ENCODE peak calls at places on chromosomes 3 and 15, in six cellular contexts. One of them, this sample, is unnamed.

GRCh38 chr15:40430271-40430805 is 10.4 kb upstream of the BAHD1 start:
- DNase-seq in A549: peak
- DNase-seq in HFF-Myc: no peak
- DNase-seq in K562: peak
- DNase-seq in cardiac fibroblast: peak
- DNase-seq in stomach: no peak
- DNase-seq in this sample: no peak

GRCh38 chr3:194504146-194504545 is 17.3 kb upstream of the ATP13A3 start:
- DNase-seq in cardiac fibroblast: no peak
- DNase-seq in A549: no peak
- DNase-seq in HFF-Myc: no peak
- DNase-seq in K562: no peak
- DNase-seq in stomach: no peak
- DNase-seq in this sample: no peak

GRCh38 chr3:189981668-189982067 is 139.0 kb downstream of the P3H2 start:
- DNase-seq in cardiac fibroblast: peak
- DNase-seq in K562: no peak
- DNase-seq in A549: peak
- DNase-seq in HFF-Myc: peak
- DNase-seq in stomach: no peak
- DNase-seq in this sample: no peak

GRCh38 chr3:139811331-139811730 is 123.7 kb upstream of the CLSTN2 start:
- DNase-seq in cardiac fibroblast: no peak
- DNase-seq in stomach: no peak
- DNase-seq in A549: no peak
- DNase-seq in K562: no peak
- DNase-seq in HFF-Myc: no peak
- DNase-seq in this sample: no peak

GRCh38 chr15:81293728-81294500 is 30.0 kb downstream of the STARD5 start:
- DNase-seq in HFF-Myc: no peak
- DNase-seq in stomach: peak
- DNase-seq in cardiac fibroblast: no peak
- DNase-seq in K562: no peak
- DNase-seq in A549: no peak
- DNase-seq in this sample: no peak

GRCh38 chr3:42758126-42758525 is 14.9 kb downstream of the CCDC13 start:
- DNase-seq in HFF-Myc: no peak
- DNase-seq in K562: no peak
- DNase-seq in A549: no peak
- DNase-seq in stomach: no peak
- DNase-seq in cardiac fibroblast: no peak
- DNase-seq in this sample: no peak

GRCh38 chr15:80999623-81000036 is 1.1 kb upstream of the TLNRD1 start:
- DNase-seq in cardiac fibroblast: no peak
- DNase-seq in A549: no peak
- DNase-seq in K562: peak
- DNase-seq in HFF-Myc: no peak
- DNase-seq in stomach: peak
- DNase-seq in this sample: no peak

GRCh38 chr3:23612296-23612891 is 193.4 kb upstream of the UBE2E1 start:
- DNase-seq in stomach: no peak
- DNase-seq in cardiac fibroblast: peak
- DNase-seq in K562: no peak
- DNase-seq in HFF-Myc: no peak
- DNase-seq in A549: peak
- DNase-seq in this sample: no peak

GRCh38 chr3:179098388-179099077 is 26.9 kb upstream of the ZMAT3 start:
- DNase-seq in A549: no peak
- DNase-seq in HFF-Myc: no peak
- DNase-seq in stomach: no peak
- DNase-seq in K562: peak
- DNase-seq in cardiac fibroblast: peak
- DNase-seq in this sample: no peak

GRCh38 chr15:90209591-90209990 is 8.5 kb downstream of the SEMA4B start:
- DNase-seq in K562: no peak
- DNase-seq in stomach: no peak
- DNase-seq in A549: no peak
- DNase-seq in HFF-Myc: no peak
- DNase-seq in cardiac fibroblast: peak
- DNase-seq in this sample: no peak

GRCh38 chr15:91853501-91853967 is at the start of gene SLCO3A1:
- DNase-seq in A549: peak
- DNase-seq in HFF-Myc: no peak
- DNase-seq in stomach: peak
- DNase-seq in cardiac fibroblast: peak
- DNase-seq in K562: peak
- DNase-seq in this sample: peak

GRCh38 chr3:21274000-21274671 is 476.9 kb downstream of the ZNF385D start:
- DNase-seq in K562: no peak
- DNase-seq in HFF-Myc: no peak
- DNase-seq in cardiac fibroblast: peak
- DNase-seq in A549: no peak
- DNase-seq in stomach: no peak
- DNase-seq in this sample: no peak

DNA sequence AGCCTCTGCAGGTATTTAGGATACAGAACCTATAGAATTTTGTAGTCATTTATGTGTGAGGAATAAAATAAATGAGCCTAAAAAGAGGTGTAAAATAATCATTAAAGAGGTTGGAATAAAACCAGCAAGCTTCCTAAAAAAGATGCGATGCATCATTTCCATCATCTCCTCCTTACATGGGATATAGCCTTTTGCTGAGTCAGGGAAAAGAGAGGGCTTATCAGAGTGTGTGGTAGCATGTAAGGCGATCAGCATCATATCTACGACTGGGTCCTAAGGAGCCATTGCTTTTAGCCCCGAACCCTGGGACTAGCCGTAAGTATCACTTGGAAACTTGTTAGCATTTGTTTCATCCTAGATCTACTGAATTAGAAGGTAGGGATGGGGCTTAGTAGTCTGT is 94.9 kb downstream of the DTWD1 start:
- DNase-seq in stomach: no peak
- DNase-seq in HFF-Myc: no peak
- DNase-seq in K562: no peak
- DNase-seq in cardiac fibroblast: no peak
- DNase-seq in A549: no peak
- DNase-seq in this sample: no peak
- TF ChIP-seq CTCF in stomach: no peak
- TF ChIP-seq CTCF in HFF-Myc: no peak
- TF ChIP-seq CTCF in K562: no peak
- TF ChIP-seq CTCF in cardiac fibroblast: no peak
- TF ChIP-seq CTCF in A549: no peak
- TF ChIP-seq CTCF in this sample: no peak

DNA sequence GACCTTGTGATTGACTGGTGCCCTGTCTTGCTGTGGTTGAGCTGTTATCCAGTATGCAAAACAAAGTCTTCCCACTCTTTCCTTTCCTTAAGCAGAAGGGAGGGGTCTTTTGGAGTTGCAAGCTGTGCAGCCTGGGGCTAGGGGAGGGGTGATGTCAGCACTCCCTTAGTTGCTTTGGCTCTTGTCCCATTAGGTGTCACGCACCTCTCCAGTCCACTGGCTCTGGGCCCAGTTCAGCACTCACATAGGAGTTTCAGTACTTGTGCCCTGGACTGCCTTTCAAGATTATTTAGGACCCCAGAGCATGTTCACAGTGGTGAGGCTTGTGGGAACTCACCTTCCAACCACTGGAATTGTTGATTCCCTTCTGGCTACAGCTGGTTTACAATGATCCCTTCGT is 238.6 kb downstream of the DOCK3 start:
- DNase-seq in cardiac fibroblast: no peak
- DNase-seq in HFF-Myc: no peak
- DNase-seq in stomach: peak
- DNase-seq in A549: no peak
- DNase-seq in K562: no peak
- DNase-seq in this sample: no peak
- TF ChIP-seq CTCF in cardiac fibroblast: no peak
- TF ChIP-seq CTCF in HFF-Myc: no peak
- TF ChIP-seq CTCF in stomach: no peak
- TF ChIP-seq CTCF in A549: no peak
- TF ChIP-seq CTCF in K562: no peak
- TF ChIP-seq CTCF in this sample: no peak

DNA sequence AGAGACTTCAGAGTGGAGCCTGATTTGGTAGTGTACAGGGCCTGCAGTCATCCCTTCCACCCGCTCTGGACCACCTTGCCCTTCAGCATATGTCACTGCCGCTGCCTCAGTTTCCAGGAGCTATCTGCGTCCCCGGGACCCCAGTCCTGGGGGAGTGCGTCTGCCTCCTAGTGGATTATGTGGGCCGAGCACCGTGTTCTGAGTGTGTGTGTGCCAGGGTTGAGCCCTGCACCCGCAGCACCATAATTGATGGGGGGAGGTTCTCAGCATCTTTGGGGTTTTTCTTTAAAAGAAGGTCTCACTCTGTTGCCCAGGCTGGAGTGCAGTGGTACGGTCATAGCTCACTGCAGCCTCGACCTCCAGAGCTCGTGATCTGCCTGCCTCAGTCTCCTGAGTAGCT is 33.6 kb downstream of the CD276 start:
- DNase-seq in HFF-Myc: no peak
- DNase-seq in K562: no peak
- DNase-seq in stomach: no peak
- DNase-seq in A549: no peak
- DNase-seq in cardiac fibroblast: no peak
- DNase-seq in this sample: no peak
- TF ChIP-seq CTCF in HFF-Myc: peak
- TF ChIP-seq CTCF in K562: no peak
- TF ChIP-seq CTCF in stomach: no peak
- TF ChIP-seq CTCF in A549: no peak
- TF ChIP-seq CTCF in cardiac fibroblast: peak
- TF ChIP-seq CTCF in this sample: peak

GRCh38 chr15:83498374-83498773 is 51.2 kb downstream of the SH3GL3 start:
- DNase-seq in cardiac fibroblast: no peak
- DNase-seq in HFF-Myc: no peak
- DNase-seq in A549: no peak
- DNase-seq in stomach: no peak
- DNase-seq in K562: no peak
- DNase-seq in this sample: no peak
- TF ChIP-seq CTCF in cardiac fibroblast: no peak
- TF ChIP-seq CTCF in HFF-Myc: no peak
- TF ChIP-seq CTCF in A549: no peak
- TF ChIP-seq CTCF in stomach: no peak
- TF ChIP-seq CTCF in K562: no peak
- TF ChIP-seq CTCF in this sample: no peak

GRCh38 chr3:58288011-58288728 is 17.9 kb upstream of the RPP14 start:
- DNase-seq in cardiac fibroblast: no peak
- DNase-seq in stomach: no peak
- DNase-seq in K562: peak
- DNase-seq in A549: peak
- DNase-seq in HFF-Myc: no peak
- DNase-seq in this sample: no peak
- TF ChIP-seq CTCF in cardiac fibroblast: peak
- TF ChIP-seq CTCF in stomach: no peak
- TF ChIP-seq CTCF in K562: no peak
- TF ChIP-seq CTCF in A549: no peak
- TF ChIP-seq CTCF in HFF-Myc: peak
- TF ChIP-seq CTCF in this sample: peak

DNA sequence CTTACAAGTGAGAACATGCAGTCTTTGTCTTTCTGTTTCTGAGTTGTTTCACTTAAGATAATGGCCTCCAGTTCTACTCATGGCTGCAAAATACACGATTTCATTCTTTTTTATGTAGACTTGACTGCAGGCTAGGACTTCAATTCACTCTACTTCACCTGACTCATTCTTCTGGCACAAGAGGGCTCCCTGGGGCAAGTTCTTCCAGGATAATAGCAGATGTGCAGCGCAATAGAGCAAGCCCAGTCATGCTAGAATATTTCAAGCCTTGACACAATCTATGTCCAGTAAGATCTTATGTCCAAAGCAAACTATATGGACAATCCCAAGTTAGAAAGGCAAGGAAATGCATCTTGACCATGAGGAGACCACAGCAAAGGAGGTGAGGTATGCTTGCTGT is 211.7 kb upstream of the GADL1 start:
- DNase-seq in cardiac fibroblast: peak
- DNase-seq in K562: no peak
- DNase-seq in stomach: no peak
- DNase-seq in A549: no peak
- DNase-seq in HFF-Myc: peak
- DNase-seq in this sample: no peak
- TF ChIP-seq CTCF in cardiac fibroblast: no peak
- TF ChIP-seq CTCF in K562: no peak
- TF ChIP-seq CTCF in stomach: no peak
- TF ChIP-seq CTCF in A549: no peak
- TF ChIP-seq CTCF in HFF-Myc: no peak
- TF ChIP-seq CTCF in this sample: no peak

GRCh38 chr15:84638103-84638502 is 16.0 kb downstream of the WDR73 start:
- DNase-seq in HFF-Myc: no peak
- DNase-seq in K562: peak
- DNase-seq in A549: peak
- DNase-seq in cardiac fibroblast: peak
- DNase-seq in stomach: no peak
- DNase-seq in this sample: no peak

GRCh38 chr15:84634228-84634837 is 19.8 kb downstream of the WDR73 start:
- DNase-seq in stomach: no peak
- DNase-seq in cardiac fibroblast: no peak
- DNase-seq in A549: no peak
- DNase-seq in K562: no peak
- DNase-seq in HFF-Myc: no peak
- DNase-seq in this sample: no peak

GRCh38 chr15:84631706-84632272 is 22.3 kb downstream of the WDR73 start:
- DNase-seq in K562: no peak
- DNase-seq in HFF-Myc: no peak
- DNase-seq in cardiac fibroblast: peak
- DNase-seq in A549: no peak
- DNase-seq in stomach: no peak
- DNase-seq in this sample: no peak

GRCh38 chr15:84629033-84629432 is 25.1 kb downstream of the WDR73 start:
- DNase-seq in HFF-Myc: no peak
- DNase-seq in stomach: no peak
- DNase-seq in A549: no peak
- DNase-seq in cardiac fibroblast: no peak
- DNase-seq in K562: no peak
- DNase-seq in this sample: no peak

DNA sequence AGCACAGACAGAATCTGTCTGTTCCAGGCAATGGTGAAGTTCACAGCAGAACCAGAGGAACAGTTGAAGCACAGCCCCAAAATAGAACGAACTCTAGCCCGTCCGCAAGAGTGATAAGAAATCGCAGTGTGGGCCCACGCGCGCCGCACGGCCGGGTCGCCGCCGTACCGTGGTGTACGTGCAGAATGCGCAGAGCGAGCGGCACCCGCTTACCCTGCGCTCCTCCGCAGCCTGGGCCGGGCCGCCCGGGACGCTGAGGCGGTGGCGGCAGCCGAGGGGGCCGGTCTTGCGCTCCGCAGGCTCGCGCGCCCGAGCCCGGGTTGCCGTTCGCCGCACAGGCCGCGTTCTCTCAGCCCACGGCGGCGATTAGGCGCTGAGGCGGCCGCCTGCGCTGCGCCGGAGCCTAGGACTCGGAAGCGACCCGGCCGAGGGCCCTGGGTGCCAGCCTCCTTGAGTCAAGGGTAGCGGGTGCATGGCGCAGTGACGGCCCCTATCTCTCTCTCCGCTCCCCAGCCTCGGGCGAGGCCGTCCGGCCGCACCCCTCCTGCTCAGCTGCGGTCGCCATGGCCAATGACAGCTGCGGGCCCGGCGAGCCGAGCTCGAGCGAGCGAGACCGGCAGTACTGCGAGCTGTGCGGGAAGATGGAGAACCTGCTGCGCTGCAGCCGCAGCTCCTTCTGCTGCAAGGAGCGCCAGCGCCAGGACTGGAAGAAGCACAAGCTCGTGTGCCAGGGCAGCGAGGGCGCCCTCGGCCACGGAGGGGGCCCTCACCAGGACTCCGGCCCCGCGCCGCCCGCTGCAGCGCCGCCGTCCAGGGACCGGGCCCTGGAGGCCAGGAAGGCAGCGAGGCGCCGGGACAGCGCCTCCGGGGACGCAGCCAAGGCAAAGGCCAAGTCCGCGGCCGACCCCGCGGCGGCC is 20.5 kb downstream of the WDR73 start:
- DNase-seq in cardiac fibroblast: peak
- DNase-seq in HFF-Myc: no peak
- DNase-seq in A549: peak
- DNase-seq in stomach: peak
- DNase-seq in K562: peak
- DNase-seq in this sample: peak
- TF ChIP-seq CTCF in cardiac fibroblast: no peak
- TF ChIP-seq CTCF in HFF-Myc: no peak
- TF ChIP-seq CTCF in A549: peak
- TF ChIP-seq CTCF in stomach: no peak
- TF ChIP-seq CTCF in K562: no peak
- TF ChIP-seq CTCF in this sample: no peak

This sample was measured in neural crest cell.